ENCODE peak calls at places on chromosomes 13 and 19, in eight cellular contexts. V is upper lobe of right lung; W is cardiac fibroblast; O is esophagus squamous epithelium; B is ovary; N is tibial nerve; P is left lung; C is CD4-positive, alpha-beta T cell. Y is an unnamed sample.

GRCh38 chr13:39148513-39148961 is 110.3 kb downstream of the NHLRC3 start:
- DNase-seq in V (no peak), W (peak), O (no peak), B (no peak), N (no peak), P (no peak), C (no peak), Y (peak)

GRCh38 chr19:46426506-46427162 is 2.1 kb downstream of the PNMA8C start:
- DNase-seq in V (peak), W (peak), O (no peak), B (peak), N (no peak), P (peak), C (peak), Y (no peak)

GRCh38 chr19:19096641-19097627 is 33.1 kb downstream of the SLC25A42 start:
- DNase-seq in V (no peak), W (no peak), O (no peak), B (no peak), N (no peak), P (no peak), C (no peak), Y (no peak)

GRCh38 chr13:106602178-106602577 is 34.2 kb upstream of the ARGLU1 start:
- DNase-seq in V (no peak), W (no peak), O (no peak), B (no peak), N (no peak), P (peak), C (no peak), Y (no peak)

GRCh38 chr13:46345866-46346265 is 41.2 kb downstream of the RUBCNL start:
- DNase-seq in V (no peak), W (peak), O (no peak), B (no peak), N (no peak), P (no peak), C (no peak), Y (no peak)

GRCh38 chr19:12665281-12665573 is 1.3 kb downstream of the MAN2B1 start:
- DNase-seq in V (peak), W (no peak), O (peak), B (no peak), N (peak), P (peak), C (peak), Y (no peak)

GRCh38 chr19:48367855-48368254 is 3.7 kb downstream of the SYNGR4 start:
- DNase-seq in V (no peak), W (no peak), O (no peak), B (no peak), N (no peak), P (no peak), C (no peak), Y (no peak)

GRCh38 chr19:29668746-29669609 is 3.7 kb downstream of the PLEKHF1 start:
- DNase-seq in V (peak), W (no peak), O (no peak), B (no peak), N (no peak), P (no peak), C (no peak), Y (no peak)

GRCh38 chr13:32024750-32025149 is 6.8 kb upstream of the FRY start:
- DNase-seq in V (no peak), W (no peak), O (no peak), B (no peak), N (no peak), P (no peak), C (no peak), Y (no peak)

GRCh38 chr19:8336072-8336569 is 6.9 kb downstream of the KANK3 start:
- DNase-seq in V (no peak), W (no peak), O (no peak), B (no peak), N (no peak), P (no peak), C (no peak), Y (no peak)

GRCh38 chr19:33311326-33311682 is 9.0 kb upstream of the CEBPA start:
- DNase-seq in V (peak), W (no peak), O (no peak), B (no peak), N (no peak), P (no peak), C (no peak), Y (no peak)

GRCh38 chr13:106649495-106649894 is 81.6 kb upstream of the ARGLU1 start:
- DNase-seq in V (no peak), W (peak), O (no peak), B (no peak), N (no peak), P (no peak), C (no peak), Y (peak)

GRCh38 chr19:7989071-7989575 is 16.3 kb downstream of the ELAVL1 start:
- DNase-seq in V (no peak), W (peak), O (no peak), B (no peak), N (no peak), P (peak), C (no peak), Y (peak)

GRCh38 chr13:99693351-99693750 is 192.1 kb downstream of the TM9SF2 start:
- DNase-seq in V (no peak), W (no peak), O (no peak), B (no peak), N (no peak), P (no peak), C (no peak), Y (no peak)

GRCh38 chr13:77267362-77267761 is 59.5 kb downstream of the MYCBP2 start:
- DNase-seq in V (no peak), W (peak), O (no peak), B (no peak), N (no peak), P (no peak), C (no peak), Y (no peak)

GRCh38 chr13:75877092-75877491 is 241.0 kb downstream of the LMO7 start:
- DNase-seq in V (no peak), W (no peak), O (no peak), B (no peak), N (no peak), P (no peak), C (no peak), Y (no peak)

GRCh38 chr19:2703691-2704216 is 1.3 kb upstream of the GNG7 start:
- DNase-seq in V (no peak), W (no peak), O (no peak), B (no peak), N (no peak), P (no peak), C (no peak), Y (no peak)

GRCh38 chr19:15107056-15108010 is at the start of gene SYDE1:
- DNase-seq in V (no peak), W (peak), O (no peak), B (peak), N (no peak), P (no peak), C (no peak), Y (no peak)

GRCh38 chr19:54517483-54517882 is 14.9 kb downstream of the LAIR2 start:
- DNase-seq in V (no peak), W (peak), O (no peak), B (no peak), N (no peak), P (peak), C (peak), Y (no peak)

GRCh38 chr13:103403148-103403740 is 337.0 kb upstream of the SLC10A2 start:
- DNase-seq in V (no peak), W (no peak), O (no peak), B (no peak), N (no peak), P (no peak), C (no peak), Y (no peak)

GRCh38 chr13:112755331-112755730 is 65.5 kb downstream of the ATP11A start:
- DNase-seq in V (peak), W (no peak), O (no peak), B (no peak), N (no peak), P (no peak), C (no peak), Y (no peak)

GRCh38 chr13:19178901-19179593 is 2.6 kb downstream of the TUBA3C start:
- DNase-seq in V (no peak), W (no peak), O (no peak), B (no peak), N (no peak), P (no peak), C (no peak), Y (no peak)

GRCh38 chr13:99425485-99426341 is 75.6 kb upstream of the TM9SF2 start:
- DNase-seq in V (no peak), W (no peak), O (peak), B (no peak), N (no peak), P (peak), C (peak), Y (no peak)

GRCh38 chr13:33740134-33740538 is 77.8 kb upstream of the RFC3 start:
- DNase-seq in V (no peak), W (peak), O (no peak), B (no peak), N (no peak), P (no peak), C (no peak), Y (no peak)

DNA sequence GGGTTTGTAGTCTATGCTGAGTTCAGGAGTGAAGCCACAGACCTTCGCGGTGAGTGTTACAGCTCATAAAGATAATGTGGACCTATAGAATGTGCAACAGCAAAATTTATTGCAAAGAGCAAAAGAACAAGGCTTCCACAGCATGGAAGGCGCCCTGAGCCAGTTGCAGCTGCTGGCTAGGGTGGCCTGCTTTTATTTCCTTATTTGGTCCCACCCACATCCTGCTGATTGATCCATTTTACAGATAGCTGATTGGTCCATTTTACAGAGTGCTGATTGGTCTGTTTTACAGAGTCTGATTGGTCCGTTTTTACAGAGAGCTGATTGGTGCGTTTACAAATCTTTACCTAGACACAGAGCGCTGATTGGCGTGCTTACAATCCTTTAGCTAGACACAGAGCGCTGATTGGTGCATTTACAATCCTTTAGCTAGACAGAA is 4.2 kb upstream of the MIA start:
- DNase-seq in V (no peak), W (peak), O (no peak), B (no peak), N (no peak), P (no peak), C (no peak), Y (no peak)
- TF ChIP-seq CTCF in V (no peak), W (no peak), O (no peak), B (no peak), N (no peak), P (no peak), C (no peak), Y (no peak)

GRCh38 chr13:40586886-40587285 is 79.6 kb downstream of the FOXO1 start:
- DNase-seq in V (no peak), W (no peak), O (no peak), B (no peak), N (no peak), P (no peak), C (no peak), Y (no peak)
- TF ChIP-seq CTCF in V (no peak), W (peak), O (no peak), B (no peak), N (no peak), P (no peak), C (no peak), Y (no peak)

GRCh38 chr13:111076156-111077013 is 38.7 kb upstream of the ARHGEF7 start:
- DNase-seq in V (no peak), W (no peak), O (no peak), B (no peak), N (no peak), P (no peak), C (no peak), Y (no peak)
- TF ChIP-seq CTCF in V (no peak), W (no peak), O (no peak), B (no peak), N (no peak), P (no peak), C (no peak), Y (peak)

GRCh38 chr19:42423462-42424344 is 3.5 kb downstream of the LIPE start:
- DNase-seq in V (peak), W (peak), O (peak), B (peak), N (peak), P (peak), C (peak), Y (peak)
- TF ChIP-seq CTCF in V (no peak), W (no peak), O (no peak), B (no peak), N (peak), P (no peak), C (no peak), Y (no peak)

Y was measured in kidney epithelial cell.